ENCODE peak calls at places on chromosome 21, in nine cellular contexts. A is NCI-H2081; R is stimulated activated CD8-positive, alpha-beta memory T cell treated with anti-CD3 and anti-CD28 coated beads, Interleukin-4, amount 100 ng/mL, for 1 hour; F is D341Med; I is GM03348; M is WTC11; N is A549; H is GOT3; K is EH. S is an unnamed sample.

GRCh38 chr21:41090981-41091380 is 77.0 kb upstream of the BACE2 start:
- DNase-seq in A (no peak), R (no peak), F (no peak), I (no peak), M (no peak), N (no peak), H (no peak), K (no peak), S (no peak)

GRCh38 chr21:15667010-15667409 is 62.8 kb upstream of the USP25 start:
- DNase-seq in A (no peak), R (no peak), F (no peak), I (peak), M (no peak), N (peak), H (no peak), K (peak), S (no peak)

GRCh38 chr21:17793675-17794123 is 25.5 kb downstream of the C21orf91 start:
- DNase-seq in A (no peak), R (no peak), F (no peak), I (peak), M (no peak), N (no peak), H (no peak), K (peak), S (no peak)

GRCh38 chr21:31554511-31555022 is 104.9 kb upstream of the SOD1 start:
- DNase-seq in A (no peak), R (no peak), F (no peak), I (peak), M (no peak), N (no peak), H (no peak), K (no peak), S (peak)

GRCh38 chr21:37557261-37557950 is 190.8 kb downstream of the DYRK1A start:
- DNase-seq in A (no peak), R (no peak), F (no peak), I (no peak), M (no peak), N (no peak), H (no peak), K (no peak), S (no peak)

GRCh38 chr21:45639206-45640000 is 4.1 kb upstream of the PCBP3 start:
- DNase-seq in A (no peak), R (no peak), F (peak), I (no peak), M (no peak), N (no peak), H (no peak), K (peak), S (no peak)

GRCh38 chr21:38853421-38853919 is 47.7 kb downstream of the ETS2 start:
- DNase-seq in A (no peak), R (no peak), F (no peak), I (peak), M (no peak), N (peak), H (peak), K (peak), S (peak)

GRCh38 chr21:31802331-31802730 is 70.4 kb upstream of the SCAF4 start:
- DNase-seq in A (no peak), R (no peak), F (no peak), I (no peak), M (no peak), N (no peak), H (no peak), K (no peak), S (no peak)

GRCh38 chr21:42234464-42235241 is 15.7 kb downstream of the ABCG1 start:
- DNase-seq in A (peak), R (no peak), F (peak), I (peak), M (peak), N (peak), H (no peak), K (no peak), S (peak)

GRCh38 chr21:26918318-26919065 is 48.4 kb downstream of the ADAMTS5 start:
- DNase-seq in A (no peak), R (no peak), F (no peak), I (peak), M (no peak), N (no peak), H (no peak), K (peak), S (no peak)

GRCh38 chr21:42062543-42063022 is 8.5 kb upstream of the UMODL1 start:
- DNase-seq in A (no peak), R (peak), F (no peak), I (no peak), M (no peak), N (no peak), H (no peak), K (no peak), S (no peak)

GRCh38 chr21:44050276-44050675 is 38.2 kb downstream of the TRAPPC10 start:
- DNase-seq in A (no peak), R (no peak), F (no peak), I (no peak), M (no peak), N (no peak), H (no peak), K (no peak), S (no peak)

GRCh38 chr21:26127918-26128317 is 42.7 kb downstream of the APP start:
- DNase-seq in A (no peak), R (no peak), F (no peak), I (peak), M (no peak), N (no peak), H (no peak), K (peak), S (no peak)

GRCh38 chr21:44574457-44575306 is 1.2 kb downstream of the KRTAP10-4 start:
- DNase-seq in A (no peak), R (no peak), F (no peak), I (no peak), M (no peak), N (no peak), H (no peak), K (no peak), S (peak)

GRCh38 chr21:42112857-42113256 is 41.7 kb downstream of the UMODL1 start:
- DNase-seq in A (no peak), R (no peak), F (no peak), I (no peak), M (no peak), N (no peak), H (no peak), K (peak), S (no peak)

GRCh38 chr21:23986214-23986613 is 1621.1 kb downstream of the MRPL39 start:
- DNase-seq in A (no peak), R (no peak), F (no peak), I (no peak), M (no peak), N (no peak), H (no peak), K (no peak), S (no peak)

GRCh38 chr21:15692711-15693110 is 37.1 kb upstream of the USP25 start:
- DNase-seq in A (no peak), R (no peak), F (no peak), I (no peak), M (no peak), N (no peak), H (no peak), K (peak), S (no peak)

GRCh38 chr21:42851812-42852665 is 27.3 kb downstream of the WDR4 start:
- DNase-seq in A (no peak), R (no peak), F (peak), I (no peak), M (no peak), N (no peak), H (no peak), K (no peak), S (no peak)

GRCh38 chr21:31772674-31773555 is 41.0 kb upstream of the SCAF4 start:
- DNase-seq in A (no peak), R (no peak), F (no peak), I (no peak), M (no peak), N (no peak), H (no peak), K (no peak), S (no peak)

GRCh38 chr21:33931799-33932390 is 16.3 kb upstream of the ATP5PO start:
- DNase-seq in A (no peak), R (no peak), F (no peak), I (peak), M (no peak), N (no peak), H (no peak), K (peak), S (peak)

GRCh38 chr21:44285547-44285992 is at the start of gene AIRE:
- DNase-seq in A (no peak), R (no peak), F (no peak), I (peak), M (peak), N (no peak), H (no peak), K (peak), S (no peak)

GRCh38 chr21:27275294-27275927 is 308.5 kb upstream of the ADAMTS5 start:
- DNase-seq in A (no peak), R (no peak), F (no peak), I (peak), M (no peak), N (no peak), H (no peak), K (peak), S (no peak)

GRCh38 chr21:25881524-25882376 is 147.0 kb downstream of the GABPA start:
- DNase-seq in A (peak), R (peak), F (peak), I (peak), M (peak), N (peak), H (no peak), K (peak), S (peak)

GRCh38 chr21:35150562-35151226 is 101.6 kb upstream of the RUNX1 start:
- DNase-seq in A (no peak), R (no peak), F (no peak), I (peak), M (no peak), N (no peak), H (no peak), K (peak), S (no peak)

GRCh38 chr21:17901458-17902092 is 82.4 kb upstream of the C21orf91 start:
- DNase-seq in A (no peak), R (no peak), F (no peak), I (no peak), M (no peak), N (no peak), H (no peak), K (no peak), S (no peak)